ENCODE peak calls at places on chromosomes 12 and 14, in five cellular contexts. One of them, this sample, is unnamed.
A peak's percentile ranks its signal among the peaks of the same experiment; 100 is the strongest.

GRCh38 chr14:51004801-51005526 is 60.7 kb upstream of the PYGL start:
- DNase-seq in psoas muscle: no peak
- DNase-seq in MG63: no peak
- DNase-seq in upper lobe of right lung: no peak
- DNase-seq in CD4-positive, alpha-beta T cell: no peak
- DNase-seq in this sample: no peak

GRCh38 chr14:73251516-73252215 is 14.4 kb downstream of the PAPLN start:
- DNase-seq in psoas muscle: no peak
- DNase-seq in MG63: no peak
- DNase-seq in upper lobe of right lung: no peak
- DNase-seq in CD4-positive, alpha-beta T cell: no peak
- DNase-seq in this sample: no peak

GRCh38 chr12:6277982-6278438 is 32.5 kb upstream of the PLEKHG6 start:
- DNase-seq in psoas muscle: no peak
- DNase-seq in MG63: no peak
- DNase-seq in upper lobe of right lung: peak; percentile 87
- DNase-seq in CD4-positive, alpha-beta T cell: no peak
- DNase-seq in this sample: no peak

GRCh38 chr12:85468356-85469157 is 188.5 kb downstream of the ALX1 start:
- DNase-seq in psoas muscle: no peak
- DNase-seq in MG63: peak; percentile 9
- DNase-seq in upper lobe of right lung: no peak
- DNase-seq in CD4-positive, alpha-beta T cell: no peak
- DNase-seq in this sample: peak; percentile 8

GRCh38 chr12:100504820-100505219 is 31.2 kb downstream of the NR1H4 start:
- DNase-seq in psoas muscle: no peak
- DNase-seq in MG63: no peak
- DNase-seq in upper lobe of right lung: no peak
- DNase-seq in CD4-positive, alpha-beta T cell: no peak
- DNase-seq in this sample: no peak

GRCh38 chr12:78245111-78245510 is 414.4 kb downstream of the NAV3 start:
- DNase-seq in psoas muscle: no peak
- DNase-seq in MG63: no peak
- DNase-seq in upper lobe of right lung: no peak
- DNase-seq in CD4-positive, alpha-beta T cell: no peak
- DNase-seq in this sample: no peak

GRCh38 chr14:53938126-53938671 is 18.4 kb downstream of the BMP4 start:
- DNase-seq in psoas muscle: no peak
- DNase-seq in MG63: no peak
- DNase-seq in upper lobe of right lung: no peak
- DNase-seq in CD4-positive, alpha-beta T cell: no peak
- DNase-seq in this sample: no peak

GRCh38 chr12:98656289-98657101 is 11.4 kb downstream of the APAF1 start:
- DNase-seq in psoas muscle: no peak
- DNase-seq in MG63: no peak
- DNase-seq in upper lobe of right lung: no peak
- DNase-seq in CD4-positive, alpha-beta T cell: no peak
- DNase-seq in this sample: no peak

GRCh38 chr14:53807580-53807979 is 149.0 kb downstream of the BMP4 start:
- DNase-seq in psoas muscle: no peak
- DNase-seq in MG63: no peak
- DNase-seq in upper lobe of right lung: no peak
- DNase-seq in CD4-positive, alpha-beta T cell: no peak
- DNase-seq in this sample: no peak

DNA sequence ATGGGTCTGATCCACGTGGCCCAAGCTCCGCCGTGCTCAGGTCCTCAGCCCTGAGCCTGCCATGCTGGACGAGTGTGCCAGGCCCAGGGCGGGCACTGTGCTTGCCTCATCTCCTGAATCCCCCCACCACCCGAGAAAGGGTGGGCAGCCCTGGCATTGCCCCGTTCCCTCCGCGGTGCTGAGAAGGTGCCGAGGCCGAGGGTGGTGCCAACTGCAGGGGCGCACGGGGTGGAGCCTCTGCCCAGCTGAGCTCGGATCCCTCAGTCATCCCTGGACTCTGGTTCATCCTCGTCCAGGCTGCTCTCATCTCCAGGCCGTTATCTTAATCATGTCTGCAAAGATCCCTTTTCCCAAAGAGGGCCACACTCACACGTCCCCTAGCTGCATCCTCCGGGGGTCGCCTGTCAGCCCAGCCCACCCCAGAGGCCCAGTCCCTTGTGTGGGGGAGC is 60.6 kb downstream of the NOC4L start:
- DNase-seq in psoas muscle: no peak
- DNase-seq in MG63: no peak
- DNase-seq in upper lobe of right lung: no peak
- DNase-seq in CD4-positive, alpha-beta T cell: no peak
- DNase-seq in this sample: no peak
- H3K27me3 ChIP-seq in psoas muscle: peaks cover 82% of the 10 kb centered on the region
- H3K27me3 ChIP-seq in MG63: peaks cover 28% of the 10 kb centered on the region
- H3K27me3 ChIP-seq in upper lobe of right lung: peaks cover 42% of the 10 kb centered on the region
- H3K27me3 ChIP-seq in CD4-positive, alpha-beta T cell: peaks cover 31% of the 10 kb centered on the region
- H3K27me3 ChIP-seq in this sample: peaks cover 40% of the 10 kb centered on the region

GRCh38 chr12:68591716-68592437 is 18.8 kb upstream of the RAP1B start:
- DNase-seq in psoas muscle: no peak
- DNase-seq in MG63: no peak
- DNase-seq in upper lobe of right lung: no peak
- DNase-seq in CD4-positive, alpha-beta T cell: no peak
- DNase-seq in this sample: no peak
- H3K27me3 ChIP-seq in psoas muscle: no peaks in the 10 kb centered on the region
- H3K27me3 ChIP-seq in MG63: no peaks in the 10 kb centered on the region
- H3K27me3 ChIP-seq in upper lobe of right lung: no peaks in the 10 kb centered on the region
- H3K27me3 ChIP-seq in CD4-positive, alpha-beta T cell: no peaks in the 10 kb centered on the region
- H3K27me3 ChIP-seq in this sample: no peaks in the 10 kb centered on the region

GRCh38 chr12:3437986-3438385 is 53.0 kb upstream of the PRMT8 start:
- DNase-seq in psoas muscle: no peak
- DNase-seq in MG63: no peak
- DNase-seq in upper lobe of right lung: no peak
- DNase-seq in CD4-positive, alpha-beta T cell: no peak
- DNase-seq in this sample: no peak

GRCh38 chr12:3432176-3432742 is 58.7 kb upstream of the PRMT8 start:
- DNase-seq in psoas muscle: no peak
- DNase-seq in MG63: no peak
- DNase-seq in upper lobe of right lung: no peak
- DNase-seq in CD4-positive, alpha-beta T cell: no peak
- DNase-seq in this sample: no peak

GRCh38 chr12:3432868-3433267 is 58.1 kb upstream of the PRMT8 start:
- DNase-seq in psoas muscle: no peak
- DNase-seq in MG63: no peak
- DNase-seq in upper lobe of right lung: no peak
- DNase-seq in CD4-positive, alpha-beta T cell: no peak
- DNase-seq in this sample: no peak

GRCh38 chr12:3438401-3438800 is 52.6 kb upstream of the PRMT8 start:
- DNase-seq in psoas muscle: no peak
- DNase-seq in MG63: no peak
- DNase-seq in upper lobe of right lung: no peak
- DNase-seq in CD4-positive, alpha-beta T cell: no peak
- DNase-seq in this sample: no peak

DNA sequence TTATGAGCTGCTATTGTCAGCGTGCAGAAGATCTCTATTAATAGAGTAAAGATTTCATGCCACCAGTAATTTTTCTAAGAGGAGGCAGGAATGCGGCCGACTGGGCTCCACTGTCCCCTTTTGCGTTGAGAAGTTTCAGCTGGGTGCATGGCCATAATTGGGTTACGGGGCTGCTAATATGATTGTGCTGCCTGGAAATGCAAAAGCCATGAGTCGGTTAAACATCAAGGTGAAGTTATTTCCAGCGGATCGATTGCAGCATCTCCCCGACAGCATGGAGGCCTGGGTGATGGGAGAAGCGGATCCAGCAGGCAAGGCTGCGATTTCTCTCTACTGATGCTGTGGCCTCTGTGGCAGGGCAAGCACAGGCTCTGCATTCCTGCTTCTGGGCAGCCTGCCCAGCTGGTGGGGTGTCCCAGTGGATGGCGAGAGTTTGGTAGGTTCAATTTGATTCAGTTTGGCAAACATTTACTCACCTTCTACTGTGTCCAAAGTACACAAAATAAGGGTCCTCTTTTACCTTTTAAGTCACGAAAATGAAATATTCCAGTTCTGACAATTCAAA is 54.4 kb upstream of the PRMT8 start:
- DNase-seq in psoas muscle: no peak
- DNase-seq in MG63: no peak
- DNase-seq in upper lobe of right lung: peak; percentile 73
- DNase-seq in CD4-positive, alpha-beta T cell: no peak
- DNase-seq in this sample: no peak
- H3K27me3 ChIP-seq in psoas muscle: no peaks in the 10 kb centered on the region
- H3K27me3 ChIP-seq in MG63: no peaks in the 10 kb centered on the region
- H3K27me3 ChIP-seq in upper lobe of right lung: no peaks in the 10 kb centered on the region
- H3K27me3 ChIP-seq in CD4-positive, alpha-beta T cell: no peaks in the 10 kb centered on the region
- H3K27me3 ChIP-seq in this sample: peaks cover 9% of the 10 kb centered on the region

GRCh38 chr12:132548430-132549058 is 58.6 kb downstream of the FBRSL1 start:
- DNase-seq in psoas muscle: no peak
- DNase-seq in MG63: no peak
- DNase-seq in upper lobe of right lung: no peak
- DNase-seq in CD4-positive, alpha-beta T cell: no peak
- DNase-seq in this sample: no peak
- H3K27me3 ChIP-seq in psoas muscle: no peaks in the 10 kb centered on the region
- H3K27me3 ChIP-seq in MG63: no peaks in the 10 kb centered on the region
- H3K27me3 ChIP-seq in upper lobe of right lung: no peaks in the 10 kb centered on the region
- H3K27me3 ChIP-seq in CD4-positive, alpha-beta T cell: no peaks in the 10 kb centered on the region
- H3K27me3 ChIP-seq in this sample: no peaks in the 10 kb centered on the region

GRCh38 chr14:103286460-103286859 is 47.6 kb upstream of the EIF5 start:
- DNase-seq in psoas muscle: no peak
- DNase-seq in MG63: no peak
- DNase-seq in upper lobe of right lung: no peak
- DNase-seq in CD4-positive, alpha-beta T cell: no peak
- DNase-seq in this sample: no peak
- H3K27me3 ChIP-seq in psoas muscle: no peaks in the 10 kb centered on the region
- H3K27me3 ChIP-seq in MG63: no peaks in the 10 kb centered on the region
- H3K27me3 ChIP-seq in upper lobe of right lung: peaks cover 14% of the 10 kb centered on the region
- H3K27me3 ChIP-seq in CD4-positive, alpha-beta T cell: peaks cover 23% of the 10 kb centered on the region
- H3K27me3 ChIP-seq in this sample: peaks cover 45% of the 10 kb centered on the region